ENCODE peak calls at places on chromosomes 6 and 20, in seven cellular contexts. F, I, D, P, G, J and C are unnamed samples.

GRCh38 chr6:84777888-84778287 is 13.5 kb upstream of the TBX18 start:
- DNase-seq in F (peak; percentile 33), I (no peak), D (no peak), P (no peak), G (no peak), J (no peak), C (no peak)

GRCh38 chr6:52020961-52021570 is 66.3 kb downstream of the PKHD1 start:
- DNase-seq in F (peak; percentile 64), I (no peak), D (peak; percentile 42), P (peak; percentile 3), G (no peak), J (no peak), C (peak; percentile 52)

GRCh38 chr6:83708970-83709747 is at the start of gene SNAP91:
- DNase-seq in F (no peak), I (no peak), D (peak; percentile 92), P (no peak), G (peak; percentile 67), J (no peak), C (no peak)

GRCh38 chr6:34362176-34362575 is 30.3 kb downstream of the NUDT3 start:
- DNase-seq in F (no peak), I (no peak), D (no peak), P (no peak), G (no peak), J (no peak), C (no peak)

GRCh38 chr6:83252717-83253116 is 59.6 kb downstream of the RWDD2A start:
- DNase-seq in F (peak; percentile 69), I (no peak), D (no peak), P (no peak), G (no peak), J (no peak), C (peak; percentile 72)

GRCh38 chr6:144528605-144529425 is 243.7 kb downstream of the UTRN start:
- DNase-seq in F (peak; percentile 15), I (no peak), D (peak; percentile 37), P (no peak), G (no peak), J (peak; percentile 46), C (peak; percentile 29)

GRCh38 chr6:2030682-2031244 is 214.6 kb downstream of the GMDS start:
- DNase-seq in F (no peak), I (no peak), D (no peak), P (no peak), G (no peak), J (no peak), C (no peak)

GRCh38 chr20:13995841-13996240 is 525 bp downstream of the MACROD2 start:
- DNase-seq in F (peak; percentile 61), I (peak; percentile 65), D (peak; percentile 57), P (no peak), G (no peak), J (no peak), C (no peak)

GRCh38 chr6:10531942-10532341 is 10.8 kb downstream of the GCNT2 start:
- DNase-seq in F (no peak), I (no peak), D (no peak), P (no peak), G (no peak), J (no peak), C (no peak)

GRCh38 chr6:28383235-28384142 is 16.1 kb downstream of the ZSCAN12 start:
- DNase-seq in F (peak; percentile 89), I (peak; percentile 93), D (peak; percentile 95), P (peak; percentile 82), G (peak; percentile 49), J (no peak), C (peak; percentile 82)

GRCh38 chr6:53512631-53513030 is 32.3 kb downstream of the GCLC start:
- DNase-seq in F (no peak), I (no peak), D (no peak), P (no peak), G (no peak), J (no peak), C (no peak)

GRCh38 chr20:14361509-14362179 is 24.2 kb upstream of the FLRT3 start:
- DNase-seq in F (no peak), I (no peak), D (no peak), P (no peak), G (no peak), J (no peak), C (no peak)

GRCh38 chr6:45665859-45666258 is 288.1 kb upstream of the SUPT3H start:
- DNase-seq in F (no peak), I (no peak), D (no peak), P (no peak), G (no peak), J (peak; percentile 25), C (no peak)

GRCh38 chr20:59413326-59413865 is 113.0 kb downstream of the EDN3 start:
- DNase-seq in F (no peak), I (no peak), D (peak; percentile 63), P (no peak), G (no peak), J (no peak), C (no peak)

GRCh38 chr6:28812778-28813569 is 110.8 kb downstream of the TRIM27 start:
- DNase-seq in F (no peak), I (no peak), D (no peak), P (no peak), G (no peak), J (no peak), C (no peak)

GRCh38 chr6:158631678-158632537 is 12.6 kb downstream of the DYNLT1 start:
- DNase-seq in F (peak; percentile 48), I (peak; percentile 80), D (no peak), P (peak; percentile 69), G (no peak), J (no peak), C (peak; percentile 90)

GRCh38 chr6:29834564-29835436 is 7.2 kb downstream of the HLA-G start:
- DNase-seq in F (peak; percentile 62), I (peak; percentile 61), D (peak; percentile 36), P (no peak), G (no peak), J (peak; percentile 58), C (peak; percentile 30)

GRCh38 chr6:106927531-106928398 is 46.8 kb downstream of the CD24 start:
- DNase-seq in F (peak; percentile 60), I (peak; percentile 88), D (peak; percentile 91), P (no peak), G (no peak), J (peak; percentile 69), C (peak; percentile 47)

GRCh38 chr20:4534315-4534714 is 187.4 kb upstream of the PRND start:
- DNase-seq in F (no peak), I (no peak), D (no peak), P (no peak), G (no peak), J (no peak), C (no peak)

GRCh38 chr20:4925842-4926530 is 75.3 kb downstream of the SLC23A2 start:
- DNase-seq in F (peak; percentile 84), I (peak; percentile 72), D (no peak), P (no peak), G (no peak), J (no peak), C (peak; percentile 93)

GRCh38 chr20:12207875-12208274 is 290.2 kb downstream of the BTBD3 start:
- DNase-seq in F (peak; percentile 82), I (peak; percentile 57), D (peak; percentile 39), P (peak; percentile 0), G (no peak), J (peak; percentile 34), C (peak; percentile 63)

GRCh38 chr6:167287513-167288048 is 3.5 kb upstream of the UNC93A start:
- DNase-seq in F (no peak), I (no peak), D (no peak), P (no peak), G (no peak), J (no peak), C (no peak)

GRCh38 chr20:53921443-53921973 is 148.9 kb downstream of the BCAS1 start:
- DNase-seq in F (no peak), I (no peak), D (no peak), P (no peak), G (no peak), J (no peak), C (no peak)

GRCh38 chr6:22756365-22756764 is 187.0 kb downstream of the HDGFL1 start:
- DNase-seq in F (peak; percentile 7), I (no peak), D (no peak), P (no peak), G (no peak), J (no peak), C (no peak)

DNA sequence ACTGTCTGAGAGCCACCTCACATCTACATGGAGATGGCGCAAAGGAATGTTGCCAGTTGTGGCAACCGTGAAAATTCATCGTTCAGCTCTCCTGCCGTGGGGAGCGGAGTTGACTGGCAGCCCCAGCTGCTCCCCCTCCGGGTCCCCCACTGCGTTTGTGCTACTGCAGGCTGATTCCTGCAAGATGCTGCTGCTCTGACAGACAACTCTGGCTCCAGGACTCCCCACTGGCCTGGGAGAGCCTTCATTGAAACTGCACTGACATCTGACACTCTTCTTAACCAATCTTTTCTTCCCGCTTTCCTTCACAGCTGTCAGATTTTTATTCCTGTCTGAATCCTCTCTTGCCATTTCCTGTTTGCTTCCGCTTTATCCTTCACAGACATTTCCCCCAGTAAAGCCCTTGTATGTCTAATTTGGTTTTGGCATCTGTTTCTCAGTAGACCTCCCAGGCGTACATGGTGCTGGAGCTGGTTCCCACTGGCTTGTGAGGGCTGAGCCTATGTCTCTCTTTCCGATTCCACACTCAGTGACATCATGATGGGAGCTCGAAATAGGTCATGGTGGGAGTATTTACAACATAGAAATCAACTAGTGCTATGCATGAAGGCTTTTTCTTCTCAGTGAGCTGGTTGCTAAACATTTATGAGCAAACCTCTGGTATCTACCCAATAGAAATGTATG is 9.5 kb upstream of the ATRN start:
- DNase-seq in F (no peak), I (no peak), D (no peak), P (no peak), G (no peak), J (no peak), C (no peak)
- H3K4me3 ChIP-seq in F (no peak overlapping the region), I (no peak overlapping the region), D (no peak overlapping the region), P (no peak overlapping the region), G (no peak overlapping the region), J (no peak overlapping the region), C (no peak overlapping the region)

GRCh38 chr20:23112595-23112994 is 26.5 kb upstream of the CD93 start:
- DNase-seq in F (no peak), I (no peak), D (no peak), P (no peak), G (no peak), J (peak; percentile 61), C (no peak)
- TF ChIP-seq CTCF in F (no peak), I (no peak), D (no peak), P (no peak), G (no peak), J (peak; percentile 5), C (no peak)

GRCh38 chr6:27312950-27313271 is 838 bp upstream of the POM121L2 start:
- DNase-seq in F (no peak), I (no peak), D (no peak), P (no peak), G (no peak), J (no peak), C (no peak)
- H3K4me3 ChIP-seq in F (peak overlapping the region; percentile 89), I (no peak overlapping the region), D (peak overlapping the region; percentile 52), P (no peak overlapping the region), G (peak overlapping the region; percentile 39), J (no peak overlapping the region), C (peak overlapping the region; percentile 61)

DNA sequence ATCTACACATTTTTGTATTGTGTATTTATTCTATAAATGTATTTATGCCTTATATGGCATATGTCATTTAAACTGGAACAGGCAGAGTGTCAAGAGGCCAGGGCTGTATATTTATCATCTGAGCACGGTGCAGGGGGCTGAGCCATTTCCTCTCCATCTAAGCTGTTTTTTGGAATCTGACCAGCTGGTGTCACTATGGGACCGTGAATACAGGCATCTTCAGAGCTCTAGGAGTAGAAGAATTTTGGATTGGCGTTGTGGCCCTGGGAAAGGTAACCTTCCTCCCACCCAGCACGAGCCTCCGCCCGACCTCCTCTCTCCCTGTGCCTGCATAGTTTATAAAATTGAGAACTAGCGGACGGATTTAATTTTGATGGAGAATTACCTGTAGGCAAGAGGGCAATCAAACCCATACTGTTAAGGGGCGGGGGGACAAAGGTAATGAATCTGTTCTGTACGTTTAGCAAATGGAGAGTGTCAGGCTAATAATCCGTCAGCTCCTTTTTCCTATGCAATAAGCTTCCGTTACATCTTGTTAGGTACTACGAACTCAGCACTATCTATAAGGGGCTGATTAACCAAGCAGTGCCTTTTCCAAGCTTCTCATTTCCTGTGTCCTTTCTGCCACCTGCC is 29.0 kb upstream of the EEF1E1 start:
- DNase-seq in F (peak; percentile 87), I (peak; percentile 79), D (peak; percentile 81), P (peak; percentile 61), G (peak; percentile 39), J (peak; percentile 42), C (peak; percentile 80)
- TF ChIP-seq CTCF in F (peak; percentile 88), I (no peak), D (peak; percentile 64), P (peak; percentile 69), G (peak; percentile 54), J (peak; percentile 68), C (peak; percentile 66)